ENCODE peak calls at places on chromosomes 7 and 10, in four cellular contexts. A, G, U and M are unnamed samples.

GRCh38 chr10:43140414-43140813 is 2.2 kb downstream of the CSGALNACT2 start:
- DNase-seq in A (no peak), G (peak), U (no peak), M (peak)

GRCh38 chr10:115941247-115941840 is 331.7 kb downstream of the GFRA1 start:
- DNase-seq in A (no peak), G (no peak), U (no peak), M (no peak)

GRCh38 chr7:65946895-65947294 is 35.1 kb downstream of the GUSB start:
- DNase-seq in A (no peak), G (no peak), U (peak), M (peak)

GRCh38 chr7:99102809-99103690 is 40.9 kb downstream of the SMURF1 start:
- DNase-seq in A (no peak), G (peak), U (no peak), M (peak)

GRCh38 chr10:18455086-18455884 is 196.1 kb downstream of the NSUN6 start:
- DNase-seq in A (no peak), G (no peak), U (no peak), M (no peak)

GRCh38 chr7:131586259-131586658 is 29.8 kb upstream of the PODXL start:
- DNase-seq in A (no peak), G (peak), U (no peak), M (no peak)

GRCh38 chr10:117197189-117197588 is at the start of gene KCNK18:
- DNase-seq in A (no peak), G (no peak), U (no peak), M (no peak)

GRCh38 chr7:127322351-127322750 is 69.6 kb upstream of the GRM8 start:
- DNase-seq in A (no peak), G (no peak), U (no peak), M (no peak)

GRCh38 chr10:7045891-7046599 is 364.8 kb downstream of the SFMBT2 start:
- DNase-seq in A (no peak), G (no peak), U (no peak), M (no peak)

GRCh38 chr7:159196584-159196983 is 51.9 kb upstream of the VIPR2 start:
- DNase-seq in A (peak), G (no peak), U (no peak), M (no peak)

GRCh38 chr7:4958477-4959301 is at the start of gene MMD2:
- DNase-seq in A (no peak), G (no peak), U (no peak), M (no peak)

GRCh38 chr7:109950256-109950655 is 1140.7 kb upstream of the LRRN3 start:
- DNase-seq in A (no peak), G (no peak), U (no peak), M (no peak)

GRCh38 chr7:101567231-101567630 is 61.9 kb downstream of the MYL10 start:
- DNase-seq in A (no peak), G (no peak), U (no peak), M (no peak)

GRCh38 chr10:62183442-62183841 is 85.2 kb downstream of the RTKN2 start:
- DNase-seq in A (no peak), G (no peak), U (no peak), M (no peak)

GRCh38 chr10:53690556-53691240 is 918.1 kb upstream of the MBL2 start:
- DNase-seq in A (no peak), G (no peak), U (no peak), M (no peak)

GRCh38 chr7:150367677-150368097 is 935 bp upstream of the REPIN1 start:
- DNase-seq in A (no peak), G (no peak), U (no peak), M (no peak)

GRCh38 chr10:15167411-15168295 is 840 bp downstream of the NMT2 start:
- DNase-seq in A (peak), G (peak), U (peak), M (peak)

GRCh38 chr10:51156913-51157312 is 82.6 kb downstream of the PRKG1 start:
- DNase-seq in A (no peak), G (peak), U (no peak), M (peak)

GRCh38 chr7:70951271-70951962 is 180.5 kb upstream of the GALNT17 start:
- DNase-seq in A (no peak), G (no peak), U (no peak), M (no peak)

GRCh38 chr10:570631-571565 is 118.6 kb downstream of the DIP2C start:
- DNase-seq in A (no peak), G (no peak), U (no peak), M (no peak)

GRCh38 chr7:24241216-24241615 is 42.8 kb upstream of the NPY start:
- DNase-seq in A (no peak), G (no peak), U (no peak), M (no peak)

GRCh38 chr7:855686-856369 is 20.5 kb upstream of the GET4 start:
- DNase-seq in A (no peak), G (no peak), U (no peak), M (no peak)

GRCh38 chr10:103569877-103570276 is 76.4 kb downstream of the NEURL1 start:
- DNase-seq in A (no peak), G (peak), U (no peak), M (no peak)

GRCh38 chr10:119313645-119314044 is 106.3 kb downstream of the GRK5 start:
- DNase-seq in A (no peak), G (no peak), U (no peak), M (no peak)

GRCh38 chr10:1672001-1672781 is 65.1 kb downstream of the ADARB2 start:
- DNase-seq in A (no peak), G (no peak), U (no peak), M (no peak)

GRCh38 chr10:43160067-43160918 is 22.0 kb downstream of the CSGALNACT2 start:
- DNase-seq in A (no peak), G (peak), U (no peak), M (peak)

GRCh38 chr10:114309111-114309651 is 70.1 kb downstream of the VWA2 start:
- DNase-seq in A (no peak), G (peak), U (no peak), M (peak)

GRCh38 chr10:8159628-8160165 is 105.2 kb downstream of the GATA3 start:
- DNase-seq in A (no peak), G (no peak), U (no peak), M (peak)

GRCh38 chr10:6491841-6492609 is 88.1 kb downstream of the PRKCQ start:
- DNase-seq in A (peak), G (no peak), U (no peak), M (no peak)

GRCh38 chr10:105409370-105409769 is 768.3 kb downstream of the SORCS3 start:
- DNase-seq in A (no peak), G (no peak), U (no peak), M (no peak)

GRCh38 chr10:3592424-3592823 is 192.6 kb downstream of the KLF6 start:
- DNase-seq in A (peak), G (no peak), U (no peak), M (no peak)

GRCh38 chr7:12162420-12163113 is 48.5 kb upstream of the TMEM106B start:
- DNase-seq in A (no peak), G (peak), U (no peak), M (peak)

GRCh38 chr10:133394801-133395221 is 854 bp downstream of the MTG1 start:
- DNase-seq in A (no peak), G (no peak), U (no peak), M (no peak)

GRCh38 chr7:157558061-157558460 is 221.3 kb downstream of the DNAJB6 start:
- DNase-seq in A (no peak), G (no peak), U (no peak), M (no peak)

GRCh38 chr10:120369831-120370230 is 87.2 kb upstream of the PLPP4 start:
- DNase-seq in A (no peak), G (no peak), U (no peak), M (no peak)

GRCh38 chr7:121603886-121604285 is 207.8 kb upstream of the FAM3C start:
- DNase-seq in A (no peak), G (no peak), U (no peak), M (no peak)

GRCh38 chr7:121608785-121609184 is 212.7 kb upstream of the FAM3C start:
- DNase-seq in A (no peak), G (no peak), U (no peak), M (no peak)

GRCh38 chr7:121605297-121605640 is 209.2 kb upstream of the FAM3C start:
- DNase-seq in A (no peak), G (peak), U (no peak), M (peak)

GRCh38 chr7:121609208-121609607 is 213.1 kb upstream of the FAM3C start:
- DNase-seq in A (no peak), G (no peak), U (no peak), M (no peak)

DNA sequence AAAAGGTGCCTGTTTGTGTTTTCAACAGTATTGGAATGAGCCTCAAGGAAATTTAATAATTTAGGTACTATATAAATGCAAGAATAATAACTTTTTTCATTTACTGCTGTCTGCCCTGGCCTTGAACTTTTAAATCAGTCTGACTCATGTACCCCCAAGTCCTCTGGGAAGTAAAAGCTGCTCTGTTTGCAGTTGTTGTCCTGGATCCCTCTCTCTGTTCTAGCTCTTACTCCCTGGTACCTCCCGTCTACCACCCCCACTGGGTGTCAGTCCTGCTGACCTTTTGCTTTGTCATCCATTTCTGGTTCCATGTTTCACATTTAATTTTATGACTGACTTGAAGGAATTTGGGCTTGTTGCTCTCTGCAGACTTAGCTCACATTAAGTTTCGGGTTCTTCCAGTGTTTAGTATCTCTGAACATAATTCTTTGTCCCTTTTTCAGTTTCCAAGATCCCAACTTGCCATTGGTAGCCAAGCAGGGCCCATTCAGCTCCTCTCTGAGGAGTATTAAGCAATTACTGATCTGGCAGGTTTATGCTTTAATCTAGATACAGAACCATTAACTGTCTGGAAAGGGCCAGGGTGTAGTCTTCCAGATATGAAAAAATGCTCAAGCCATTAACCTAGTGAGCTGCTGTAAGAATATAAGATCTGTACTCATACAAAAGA is 208.7 kb upstream of the FAM3C start:
- DNase-seq in A (no peak), G (peak), U (no peak), M (peak)
- H3K4me3 ChIP-seq in A (no peak), G (no peak), U (no peak), M (no peak)

GRCh38 chr10:74164641-74165529 is 13.9 kb downstream of the ADK start:
- DNase-seq in A (no peak), G (no peak), U (no peak), M (peak)
- H3K4me3 ChIP-seq in A (no peak), G (no peak), U (no peak), M (no peak)

DNA sequence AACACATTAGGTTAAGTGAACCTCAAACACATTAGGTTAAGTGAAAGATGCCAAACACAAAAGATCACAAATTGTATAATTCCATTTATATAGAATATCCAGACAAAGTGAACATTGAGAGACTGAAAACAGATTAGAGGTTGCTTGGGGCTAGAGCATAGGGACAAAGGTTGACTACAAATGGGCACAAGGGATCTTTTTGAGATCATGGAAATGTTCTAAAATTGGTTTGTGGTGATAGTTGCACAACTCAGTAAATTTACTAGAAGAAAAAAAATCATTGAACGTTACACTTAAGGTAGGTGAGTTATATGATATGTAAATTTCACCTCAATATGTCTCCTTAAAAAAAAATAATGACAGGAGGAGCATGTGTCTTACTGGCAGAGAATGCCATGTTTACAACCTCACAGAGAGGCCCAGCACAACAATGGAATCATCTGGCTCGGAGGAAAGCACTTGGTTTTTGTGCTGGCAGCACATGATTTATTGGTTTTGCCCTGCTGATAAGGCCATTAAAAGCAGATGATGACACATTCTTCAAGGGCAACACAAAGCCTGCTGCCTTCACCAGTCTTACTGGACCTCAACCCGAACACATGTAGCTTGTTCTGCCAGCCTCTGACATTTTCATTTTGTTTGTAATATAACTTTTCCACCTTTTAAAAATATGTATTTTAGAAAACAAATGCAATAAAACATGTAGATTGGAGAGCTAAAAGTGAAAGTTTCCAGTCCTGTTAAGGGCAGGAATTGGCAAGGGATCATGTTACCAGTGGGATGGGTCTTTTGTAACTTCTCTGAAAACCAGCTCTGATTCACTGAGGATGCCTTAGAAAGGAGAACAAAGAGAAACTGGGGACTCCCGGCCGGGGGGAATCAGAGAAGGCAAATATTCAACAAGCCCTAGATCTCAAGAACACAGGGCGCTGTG is 11.9 kb upstream of the LMOD2 start:
- DNase-seq in A (no peak), G (peak), U (no peak), M (peak)
- H3K4me3 ChIP-seq in A (no peak), G (peak), U (peak), M (peak)

GRCh38 chr7:73681031-73681430 is 2.2 kb downstream of the DNAJC30 start:
- DNase-seq in A (no peak), G (peak), U (no peak), M (peak)
- H3K4me3 ChIP-seq in A (no peak), G (peak), U (no peak), M (no peak)

GRCh38 chr10:70551491-70551890 is 51.0 kb downstream of the PRF1 start:
- DNase-seq in A (no peak), G (no peak), U (no peak), M (peak)
- H3K4me3 ChIP-seq in A (no peak), G (no peak), U (no peak), M (no peak)

GRCh38 chr10:21500578-21500910 is 24.9 kb downstream of the SKIDA1 start:
- DNase-seq in A (no peak), G (no peak), U (no peak), M (no peak)
- H3K4me3 ChIP-seq in A (peak), G (no peak), U (no peak), M (no peak)

GRCh38 chr10:45558406-45558805 is 114.2 kb downstream of the ZFAND4 start:
- DNase-seq in A (no peak), G (no peak), U (no peak), M (no peak)

GRCh38 chr10:45553613-45554012 is 119.0 kb downstream of the ZFAND4 start:
- DNase-seq in A (no peak), G (no peak), U (no peak), M (no peak)

GRCh38 chr10:45560262-45560661 is 112.3 kb downstream of the ZFAND4 start:
- DNase-seq in A (no peak), G (no peak), U (no peak), M (no peak)

GRCh38 chr10:45555789-45556188 is 116.8 kb downstream of the ZFAND4 start:
- DNase-seq in A (no peak), G (peak), U (no peak), M (no peak)

GRCh38 chr10:45557275-45557905 is 115.2 kb downstream of the ZFAND4 start:
- DNase-seq in A (no peak), G (no peak), U (no peak), M (no peak)
- H3K4me3 ChIP-seq in A (no peak), G (no peak), U (no peak), M (no peak)

GRCh38 chr10:30827531-30828120 is 198.1 kb upstream of the LYZL2 start:
- DNase-seq in A (no peak), G (peak), U (no peak), M (peak)
- H3K4me3 ChIP-seq in A (no peak), G (no peak), U (no peak), M (no peak)

GRCh38 chr7:27242580-27243339 is at the start of gene EVX1:
- DNase-seq in A (no peak), G (no peak), U (no peak), M (no peak)

GRCh38 chr7:27243340-27244163 is 950 bp downstream of the EVX1 start:
- DNase-seq in A (no peak), G (no peak), U (no peak), M (no peak)

GRCh38 chr7:27241189-27242045 is 1.2 kb upstream of the EVX1 start:
- DNase-seq in A (no peak), G (no peak), U (no peak), M (no peak)

GRCh38 chr7:27239780-27240731 is 2.5 kb upstream of the EVX1 start:
- DNase-seq in A (no peak), G (no peak), U (no peak), M (no peak)

DNA sequence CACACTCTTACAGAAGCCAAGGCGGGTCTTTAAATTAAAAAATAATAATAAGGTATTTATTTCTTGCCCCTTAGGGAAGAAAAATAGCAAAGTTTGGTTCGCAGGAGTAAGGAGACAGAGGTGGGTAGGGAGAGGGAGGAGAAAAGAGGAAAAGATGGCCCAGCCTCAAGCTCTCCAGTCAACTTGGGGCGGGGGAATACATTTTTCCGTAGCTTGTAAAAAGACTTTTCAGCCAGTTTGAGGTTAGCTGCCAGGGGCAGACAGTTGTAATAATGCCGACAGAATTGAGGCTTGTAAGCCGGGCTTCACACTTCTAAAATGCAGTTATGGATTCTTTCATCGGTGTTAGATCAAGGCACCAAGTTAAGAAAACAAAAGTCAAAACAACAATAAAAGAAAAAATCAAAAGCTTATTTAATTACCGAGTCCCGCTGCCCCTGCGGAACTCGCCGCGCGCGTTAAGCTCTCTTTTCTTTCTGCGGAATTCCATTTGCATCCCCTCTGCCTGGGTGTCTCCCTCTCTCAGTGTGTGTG is 489 bp upstream of the EVX1 start:
- DNase-seq in A (no peak), G (no peak), U (no peak), M (no peak)
- H3K4me3 ChIP-seq in A (peak), G (no peak), U (no peak), M (no peak)